ENCODE peak calls at places on chromosomes 12 and 14, in five cellular contexts. L is A549, B is NB4, C is K562, U is endothelial cell of umbilical vein. N is an unnamed sample.
A peak's percentile ranks its signal among the peaks of the same experiment; 100 is the strongest.

GRCh38 chr12:108670066-108670631 is 36.5 kb upstream of the SELPLG start:
- DNase-seq in L (no peak), B (no peak), C (no peak), U (no peak), N (no peak)

GRCh38 chr14:43539210-43539609 is 967.9 kb downstream of the FSCB start:
- DNase-seq in L (no peak), B (no peak), C (no peak), U (no peak), N (no peak)

GRCh38 chr12:49525942-49526341 is 12.9 kb upstream of the KCNH3 start:
- DNase-seq in L (no peak), B (no peak), C (no peak), U (no peak), N (no peak)

GRCh38 chr12:76290963-76291859 is 57.0 kb downstream of the BBS10 start:
- DNase-seq in L (no peak), B (no peak), C (no peak), U (no peak), N (no peak)

GRCh38 chr14:49052516-49052915 is 533.7 kb downstream of the RPS29 start:
- DNase-seq in L (no peak), B (no peak), C (no peak), U (no peak), N (no peak)

GRCh38 chr14:99101826-99102461 is 170.1 kb downstream of the BCL11B start:
- DNase-seq in L (no peak), B (no peak), C (no peak), U (no peak), N (no peak)

GRCh38 chr14:42869681-42870080 is 1263.0 kb downstream of the LRFN5 start:
- DNase-seq in L (no peak), B (no peak), C (no peak), U (no peak), N (no peak)

GRCh38 chr14:104184911-104185499 is 46.6 kb downstream of the KIF26A start:
- DNase-seq in L (no peak), B (no peak), C (no peak), U (peak; percentile 86), N (no peak)

GRCh38 chr14:105537580-105538474 is 11.4 kb downstream of the TMEM121 start:
- DNase-seq in L (peak; percentile 77), B (peak; percentile 40), C (peak; percentile 79), U (no peak), N (no peak)

DNA sequence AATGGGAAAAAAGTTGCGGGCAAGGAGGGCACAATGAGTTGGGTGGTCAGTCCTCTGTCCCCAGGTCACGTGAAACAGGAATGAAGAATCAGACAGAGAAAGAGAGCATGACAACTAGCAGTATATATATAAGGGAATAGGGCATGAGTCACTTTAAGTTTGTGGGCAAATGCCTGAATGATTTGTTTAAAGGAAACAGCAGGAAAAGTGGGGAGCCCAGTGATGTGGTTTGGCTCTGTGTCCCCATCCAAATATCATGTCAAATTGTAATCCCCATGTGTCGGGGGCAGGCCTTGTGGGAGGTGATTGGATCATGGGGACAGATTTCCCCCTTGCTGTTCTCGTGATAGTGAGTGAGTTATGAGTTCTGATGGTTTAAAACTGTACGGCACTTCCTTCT is 195.3 kb upstream of the IGF1 start:
- DNase-seq in L (no peak), B (no peak), C (no peak), U (no peak), N (no peak)
- TF ChIP-seq MYC in L (no peak), B (no peak), C (no peak), U (no peak), N (no peak)

DNA sequence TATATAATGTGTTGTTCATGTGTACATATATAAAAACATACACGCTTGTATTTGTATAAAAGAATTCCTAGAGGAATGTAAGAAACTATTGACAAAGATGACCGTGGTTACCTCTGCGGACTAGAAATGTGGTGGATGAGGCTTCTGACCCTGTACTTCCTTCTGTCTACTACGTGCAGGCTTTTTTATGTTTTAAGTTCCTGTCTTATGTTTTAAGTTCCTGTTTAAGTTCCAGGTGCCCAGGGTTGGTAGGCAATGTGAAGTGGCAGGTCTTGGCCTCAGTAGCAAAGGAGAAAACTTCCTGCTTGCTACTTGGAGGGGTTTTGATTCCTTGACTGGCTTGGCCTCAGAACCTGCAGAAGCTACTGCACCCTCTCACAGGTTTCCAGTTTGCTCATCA is 11.6 kb downstream of the POMT2 start:
- DNase-seq in L (no peak), B (peak; percentile 41), C (no peak), U (peak; percentile 33), N (no peak)
- TF ChIP-seq MYC in L (no peak), B (no peak), C (no peak), U (no peak), N (no peak)

DNA sequence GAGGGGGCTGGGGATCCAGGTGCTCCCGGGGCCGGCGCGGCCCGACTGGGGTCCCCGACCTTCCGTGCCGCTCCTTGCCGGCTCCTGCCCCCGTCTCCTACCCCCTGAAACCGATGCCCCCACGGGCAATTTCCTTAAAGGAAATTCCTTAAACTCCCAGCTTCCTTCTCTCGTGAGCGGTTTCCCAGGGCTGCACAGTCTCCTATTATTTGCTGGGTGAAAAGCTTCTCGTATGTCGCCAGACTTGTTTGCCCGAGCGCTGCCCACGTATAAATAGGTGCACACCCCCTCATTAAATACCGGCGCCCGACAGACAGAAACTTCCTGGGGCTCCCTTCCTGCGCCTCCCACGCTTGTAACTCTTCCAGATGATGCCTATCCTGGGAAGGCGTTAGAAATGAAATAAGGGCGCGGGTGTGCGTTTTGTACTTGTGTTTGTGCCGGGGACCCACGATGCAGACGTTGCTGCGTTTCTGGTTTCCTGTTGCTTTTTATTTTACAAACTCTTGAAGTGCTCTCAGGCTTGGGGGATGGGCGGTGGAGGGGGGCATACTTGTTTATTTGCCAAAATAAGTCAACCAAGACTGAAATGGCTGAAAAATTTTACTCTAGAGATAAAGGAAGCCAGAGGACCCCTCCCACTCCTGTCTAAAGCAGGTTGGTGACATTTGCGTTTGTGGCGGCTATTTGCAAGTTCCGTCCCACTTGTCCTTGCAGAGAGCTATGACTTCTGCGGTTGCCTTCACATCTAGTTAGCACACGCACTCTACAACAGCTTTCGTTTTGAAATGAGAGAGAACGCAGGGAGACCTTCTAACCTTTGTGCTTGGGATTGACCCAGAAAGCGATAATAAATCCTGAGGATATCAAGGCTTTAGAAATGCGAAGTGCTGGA is 1.0 kb downstream of the HIP1R start:
- DNase-seq in L (peak; percentile 50), B (peak; percentile 85), C (peak; percentile 52), U (peak; percentile 73), N (peak; percentile 38)
- TF ChIP-seq MYC in L (no peak), B (peak; percentile 72), C (no peak), U (no peak), N (no peak)

DNA sequence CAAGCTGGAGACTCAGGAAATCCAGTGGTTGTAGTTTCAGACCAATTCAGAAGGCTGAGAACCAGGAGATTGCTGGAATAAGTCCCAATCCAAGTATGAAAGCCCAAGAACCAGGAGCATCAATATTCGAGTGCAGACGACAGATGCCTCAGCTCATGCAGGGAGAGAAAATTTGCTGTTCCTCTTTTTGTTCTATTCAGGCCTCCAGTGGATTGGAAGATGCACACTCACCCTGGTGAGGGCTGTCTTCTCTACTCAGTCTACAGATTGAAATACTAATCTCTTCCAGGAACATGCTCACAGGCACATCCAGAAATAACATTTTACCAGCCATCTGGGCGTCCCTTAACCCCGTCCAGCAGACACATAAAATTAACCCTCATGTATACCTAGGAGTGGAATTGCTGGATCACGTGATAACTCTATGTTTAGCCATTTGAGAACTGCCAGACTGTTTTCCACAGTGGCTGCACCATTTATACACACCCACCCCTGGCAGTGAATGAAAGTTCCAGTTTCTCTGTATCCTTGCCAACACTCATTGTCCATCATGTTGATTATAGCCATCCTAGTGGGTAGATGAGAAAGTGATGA is 4.5 kb upstream of the OAS2 start:
- DNase-seq in L (no peak), B (peak; percentile 16), C (no peak), U (no peak), N (no peak)
- TF ChIP-seq MYC in L (no peak), B (no peak), C (no peak), U (no peak), N (no peak)

GRCh38 chr12:122545855-122546254 is 18.8 kb downstream of the KNTC1 start:
- DNase-seq in L (no peak), B (no peak), C (no peak), U (no peak), N (no peak)
- TF ChIP-seq MYC in L (no peak), B (no peak), C (no peak), U (no peak), N (no peak)

GRCh38 chr12:113287899-113288282 is 47.0 kb downstream of the SLC8B1 start:
- DNase-seq in L (no peak), B (no peak), C (no peak), U (no peak), N (no peak)
- TF ChIP-seq MYC in L (no peak), B (no peak), C (no peak), U (no peak), N (no peak)

DNA sequence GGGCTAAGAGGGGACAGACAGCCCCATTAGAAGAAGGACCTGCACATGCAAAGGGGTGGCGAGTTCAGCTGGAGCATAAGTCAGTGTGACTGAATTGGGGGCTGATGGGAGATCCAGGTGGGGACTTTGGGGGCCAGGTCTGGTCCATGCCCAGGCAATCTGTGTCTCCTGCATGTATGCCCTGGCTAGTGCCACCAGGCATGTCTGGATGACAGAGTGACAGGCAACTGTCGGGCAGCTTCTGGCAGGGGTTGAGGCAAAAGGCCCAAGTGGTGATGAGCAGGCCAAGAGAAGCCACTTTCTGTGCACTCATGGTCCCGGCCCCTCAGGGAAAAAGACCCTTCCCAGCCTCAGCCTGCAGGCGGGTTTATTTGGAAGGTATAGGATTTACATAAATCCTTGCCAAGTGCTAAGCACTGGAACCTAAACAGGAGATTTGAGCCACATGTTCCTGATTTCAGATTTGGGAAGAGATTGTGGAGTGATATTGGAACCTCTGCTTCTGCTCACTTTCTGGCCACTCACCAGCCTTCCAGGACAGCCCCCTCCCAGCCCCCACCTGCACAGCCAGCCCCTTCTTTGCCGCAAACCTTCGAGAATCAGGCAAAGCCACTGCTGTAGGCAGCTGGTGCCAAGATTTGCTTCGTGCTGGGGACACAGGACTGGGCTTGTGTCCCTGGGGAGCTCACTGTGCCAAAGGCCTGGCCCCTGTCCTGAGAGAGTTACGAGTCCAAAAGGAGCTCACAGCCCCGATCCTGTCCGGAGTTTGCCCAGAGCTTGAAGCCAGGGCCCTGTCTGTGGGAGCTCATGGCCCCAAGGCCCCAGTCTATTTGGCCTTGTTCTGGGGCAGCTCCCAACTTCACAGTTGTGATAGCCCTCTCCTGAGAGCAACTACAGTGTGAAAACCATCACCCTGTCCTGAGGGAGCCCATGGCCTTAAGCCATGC is 232.5 kb upstream of the RTL1 start:
- DNase-seq in L (no peak), B (no peak), C (no peak), U (no peak), N (no peak)
- TF ChIP-seq MYC in L (no peak), B (no peak), C (no peak), U (no peak), N (no peak)

N was measured in GM12878.